ENCODE peak calls at places on chromosomes 1 and 21, in six cellular contexts. K is WTC11, F is tibial artery, W is lung, Y is spleen, Z is pancreas. Q is an unnamed sample.

GRCh38 chr1:117093870-117094621 is 27.5 kb downstream of the TRIM45 start:
- DNase-seq in K (peak), F (no peak), W (peak), Y (no peak), Z (no peak), Q (no peak)

GRCh38 chr1:173161510-173162221 is 45.5 kb downstream of the TNFSF4 start:
- DNase-seq in K (no peak), F (no peak), W (no peak), Y (no peak), Z (no peak), Q (no peak)

GRCh38 chr1:201554167-201554600 is 15.3 kb downstream of the NAV1 start:
- DNase-seq in K (no peak), F (no peak), W (no peak), Y (no peak), Z (no peak), Q (no peak)

GRCh38 chr21:43209575-43210453 is 41.0 kb downstream of the CRYAA start:
- DNase-seq in K (peak), F (peak), W (no peak), Y (peak), Z (no peak), Q (no peak)

GRCh38 chr1:97137862-97138514 is 416.4 kb downstream of the PTBP2 start:
- DNase-seq in K (no peak), F (no peak), W (no peak), Y (no peak), Z (peak), Q (no peak)

GRCh38 chr1:6491480-6491962 is at the start of gene PLEKHG5:
- DNase-seq in K (no peak), F (no peak), W (no peak), Y (no peak), Z (no peak), Q (no peak)

GRCh38 chr1:205375816-205376545 is 19.3 kb upstream of the KLHDC8A start:
- DNase-seq in K (peak), F (no peak), W (no peak), Y (no peak), Z (no peak), Q (no peak)

GRCh38 chr21:38942617-38943245 is 137.0 kb downstream of the ETS2 start:
- DNase-seq in K (no peak), F (no peak), W (no peak), Y (no peak), Z (no peak), Q (no peak)

GRCh38 chr1:220233927-220234326 is 38.3 kb downstream of the RAB3GAP2 start:
- DNase-seq in K (no peak), F (no peak), W (no peak), Y (no peak), Z (no peak), Q (no peak)

GRCh38 chr1:58548381-58548780 is 1.9 kb upstream of the OMA1 start:
- DNase-seq in K (no peak), F (no peak), W (no peak), Y (no peak), Z (no peak), Q (no peak)

GRCh38 chr1:235873045-235873444 is 6.3 kb upstream of the LYST start:
- DNase-seq in K (no peak), F (no peak), W (no peak), Y (no peak), Z (no peak), Q (no peak)

GRCh38 chr21:31162827-31163226 is 124.6 kb upstream of the KRTAP19-8 start:
- DNase-seq in K (no peak), F (no peak), W (no peak), Y (no peak), Z (no peak), Q (no peak)

GRCh38 chr1:61951731-61952585 is 209.7 kb downstream of the PATJ start:
- DNase-seq in K (no peak), F (no peak), W (no peak), Y (no peak), Z (peak), Q (no peak)

GRCh38 chr1:234069760-234070159 is 165.3 kb downstream of the SLC35F3 start:
- DNase-seq in K (no peak), F (no peak), W (no peak), Y (no peak), Z (no peak), Q (no peak)

GRCh38 chr1:6495540-6496359 is 4.3 kb upstream of the PLEKHG5 start:
- DNase-seq in K (no peak), F (no peak), W (no peak), Y (no peak), Z (no peak), Q (no peak)

GRCh38 chr1:215192306-215192705 is 109.8 kb downstream of the KCNK2 start:
- DNase-seq in K (no peak), F (no peak), W (no peak), Y (no peak), Z (no peak), Q (no peak)

GRCh38 chr21:36028127-36029069 is 31.9 kb downstream of the SETD4 start:
- DNase-seq in K (peak), F (peak), W (peak), Y (peak), Z (peak), Q (peak)

GRCh38 chr1:20666804-20667203 is 5.6 kb upstream of the DDOST start:
- DNase-seq in K (no peak), F (no peak), W (no peak), Y (no peak), Z (no peak), Q (no peak)

DNA sequence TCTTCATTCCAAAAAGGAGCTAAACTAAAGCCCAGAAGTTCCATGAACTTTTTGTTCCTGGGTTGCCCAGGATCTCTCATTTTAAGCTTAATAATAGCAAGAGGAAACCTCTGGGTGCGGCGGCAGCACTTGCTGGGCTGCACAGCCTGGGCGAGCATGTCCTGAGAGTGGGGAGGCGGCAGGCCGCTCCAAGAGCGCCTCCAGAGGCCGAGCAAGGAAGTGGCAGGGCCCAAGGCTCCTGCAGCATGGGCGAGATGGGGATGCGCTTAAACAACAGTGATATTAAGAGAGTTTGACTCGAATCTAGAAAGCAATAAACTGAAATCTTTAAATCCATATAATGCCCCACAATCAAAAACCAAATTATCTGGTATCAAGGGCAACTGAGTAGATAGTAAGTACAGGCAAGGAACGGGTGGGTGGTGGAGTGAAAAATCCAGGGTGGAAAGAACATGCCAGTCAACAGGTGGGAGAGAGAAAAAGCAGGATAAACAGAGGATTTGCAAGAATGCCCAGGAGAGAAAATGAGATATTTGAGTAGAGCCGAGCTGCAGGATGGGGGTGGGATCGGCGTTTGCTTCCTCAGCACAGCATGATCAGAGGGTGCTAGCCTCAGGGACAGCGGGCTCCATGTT is 14.1 kb upstream of the TNR start:
- DNase-seq in K (peak), F (no peak), W (no peak), Y (no peak), Z (peak), Q (peak)
- TF ChIP-seq CTCF in K (peak), F (peak), W (peak), Y (peak), Z (peak), Q (peak)

GRCh38 chr1:47931395-47931794 is 65.8 kb downstream of the TRABD2B start:
- DNase-seq in K (peak), F (peak), W (peak), Y (no peak), Z (no peak), Q (no peak)
- TF ChIP-seq CTCF in K (no peak), F (peak), W (no peak), Y (no peak), Z (no peak), Q (no peak)

DNA sequence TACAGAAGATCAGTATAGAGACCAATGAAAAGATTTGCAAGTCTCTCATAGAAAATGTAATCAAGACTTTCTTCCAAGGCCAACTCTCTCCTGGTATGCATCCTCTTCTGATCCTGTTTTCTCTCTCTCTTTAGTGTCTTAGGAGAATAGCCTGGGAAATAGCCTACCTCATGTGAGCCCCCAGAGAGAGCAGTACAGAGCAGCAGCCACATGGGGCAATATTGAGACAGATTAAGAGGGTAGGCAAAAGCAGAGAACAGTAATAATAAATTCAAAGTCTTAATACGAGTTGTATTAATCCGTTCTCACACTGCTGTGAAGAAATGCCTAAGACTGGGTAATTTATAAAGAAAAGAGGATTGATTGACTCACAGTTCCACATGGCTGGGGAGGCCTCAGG is 61.4 kb downstream of the RNASEL start:
- DNase-seq in K (no peak), F (no peak), W (no peak), Y (no peak), Z (no peak), Q (no peak)
- TF ChIP-seq CTCF in K (no peak), F (no peak), W (no peak), Y (no peak), Z (no peak), Q (no peak)

DNA sequence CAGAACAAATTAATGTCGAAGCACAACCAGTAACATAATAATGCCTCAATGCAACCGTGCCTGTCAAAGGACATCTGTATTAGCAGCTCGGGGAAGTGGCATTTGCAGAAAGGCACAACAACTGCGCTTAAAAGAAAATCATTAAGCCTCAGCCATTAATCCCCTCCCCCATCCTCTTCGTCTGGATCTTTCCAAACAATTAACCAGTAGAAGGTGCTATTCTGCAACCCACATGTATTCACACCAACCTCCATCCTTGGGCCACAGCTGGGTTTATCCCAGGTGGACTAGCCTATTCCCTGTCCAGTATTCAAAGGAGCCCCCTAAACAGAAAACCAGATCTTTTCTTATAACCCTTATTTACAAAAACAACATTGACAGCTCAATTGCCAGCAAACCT is 2.6 kb downstream of the RERE start:
- DNase-seq in K (no peak), F (no peak), W (no peak), Y (no peak), Z (peak), Q (no peak)
- TF ChIP-seq CTCF in K (no peak), F (no peak), W (no peak), Y (no peak), Z (no peak), Q (no peak)

GRCh38 chr1:46342084-46342656 is 1.6 kb downstream of the NSUN4 start:
- DNase-seq in K (peak), F (no peak), W (no peak), Y (no peak), Z (no peak), Q (no peak)
- TF ChIP-seq CTCF in K (no peak), F (no peak), W (no peak), Y (no peak), Z (no peak), Q (peak)

GRCh38 chr1:232868793-232869491 is 63.7 kb downstream of the MAP10 start:
- DNase-seq in K (no peak), F (peak), W (peak), Y (no peak), Z (no peak), Q (no peak)
- TF ChIP-seq CTCF in K (no peak), F (no peak), W (no peak), Y (no peak), Z (no peak), Q (no peak)

GRCh38 chr21:27475363-27475955 is 508.6 kb upstream of the ADAMTS5 start:
- DNase-seq in K (no peak), F (no peak), W (no peak), Y (no peak), Z (no peak), Q (no peak)

GRCh38 chr21:27477321-27477720 is 510.4 kb upstream of the ADAMTS5 start:
- DNase-seq in K (no peak), F (no peak), W (no peak), Y (no peak), Z (no peak), Q (no peak)

GRCh38 chr21:27480841-27481261 is 514.0 kb upstream of the ADAMTS5 start:
- DNase-seq in K (no peak), F (no peak), W (no peak), Y (no peak), Z (no peak), Q (no peak)

DNA sequence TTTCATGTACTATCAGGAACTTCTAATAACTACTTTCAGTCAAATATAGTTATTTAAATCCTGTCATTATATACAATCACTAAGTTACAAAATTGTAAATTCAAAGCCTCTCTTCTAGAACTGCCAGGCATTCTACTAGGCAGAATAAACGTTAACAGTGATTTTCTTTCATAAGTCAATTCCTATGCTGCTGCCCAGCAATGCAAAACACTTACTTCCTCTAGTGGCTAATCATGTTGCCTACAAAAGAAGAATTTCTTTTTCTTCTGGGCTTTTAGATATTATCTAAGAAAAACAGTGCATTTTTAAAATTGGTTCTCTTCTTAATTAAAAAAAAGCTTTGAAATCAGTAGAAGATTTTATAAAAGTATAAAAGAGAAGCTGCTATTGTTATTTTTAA is 509.8 kb upstream of the ADAMTS5 start:
- DNase-seq in K (no peak), F (no peak), W (no peak), Y (no peak), Z (no peak), Q (no peak)
- TF ChIP-seq CTCF in K (no peak), F (peak), W (no peak), Y (peak), Z (no peak), Q (peak)

Q was measured in neural crest cell.